ENCODE peak calls at places on chromosomes 13 and 19, in four cellular contexts. J is ovary, X is HCT116, N is psoas muscle. Q is an unnamed sample. For H3K4me1, the result is how much of the 10 kb centered on the place peaks cover.

GRCh38 chr13:112165712-112166111 is 98.8 kb downstream of the SOX1 start:
- DNase-seq in J (no peak), X (no peak), N (no peak), Q (no peak)

GRCh38 chr19:58117841-58118575 is 20.0 kb upstream of the ZSCAN18 start:
- DNase-seq in J (peak), X (no peak), N (no peak), Q (no peak)

GRCh38 chr19:45074744-45075143 is 1.5 kb downstream of the ZNF296 start:
- DNase-seq in J (no peak), X (no peak), N (no peak), Q (no peak)

GRCh38 chr13:39538826-39539555 is 64.0 kb downstream of the LHFPL6 start:
- DNase-seq in J (no peak), X (no peak), N (no peak), Q (no peak)

GRCh38 chr13:80630685-80631121 is 289.8 kb upstream of the SPRY2 start:
- DNase-seq in J (no peak), X (no peak), N (no peak), Q (peak)

GRCh38 chr19:13055213-13056051 is 47.2 kb downstream of the LYL1 start:
- DNase-seq in J (peak), X (no peak), N (peak), Q (peak)

GRCh38 chr13:98487522-98487921 is 89.4 kb downstream of the STK24 start:
- DNase-seq in J (no peak), X (no peak), N (no peak), Q (no peak)

GRCh38 chr19:4660181-4660791 is 9.9 kb downstream of the MYDGF start:
- DNase-seq in J (no peak), X (no peak), N (no peak), Q (no peak)

GRCh38 chr19:41521860-41522555 is 54.0 kb upstream of the CEACAM21 start:
- DNase-seq in J (no peak), X (no peak), N (peak), Q (peak)

GRCh38 chr19:40976724-40977123 is 14.4 kb upstream of the CYP2B6 start:
- DNase-seq in J (no peak), X (no peak), N (no peak), Q (no peak)

GRCh38 chr19:57269515-57270250 is 10.6 kb upstream of the ZNF460 start:
- DNase-seq in J (no peak), X (no peak), N (no peak), Q (no peak)

GRCh38 chr19:12064266-12065099 is at the start of gene ZNF844:
- DNase-seq in J (peak), X (no peak), N (peak), Q (peak)

GRCh38 chr13:73096173-73097117 is 37.6 kb downstream of the KLF5 start:
- DNase-seq in J (no peak), X (no peak), N (no peak), Q (no peak)

GRCh38 chr19:48633148-48634035 is 3.8 kb downstream of the DBP start:
- DNase-seq in J (no peak), X (no peak), N (no peak), Q (peak)

GRCh38 chr13:68850160-68850559 is 1257.5 kb upstream of the ATXN8OS start:
- DNase-seq in J (no peak), X (no peak), N (no peak), Q (no peak)

GRCh38 chr19:8194528-8195275 is 14.5 kb upstream of the CERS4 start:
- DNase-seq in J (no peak), X (no peak), N (peak), Q (no peak)

GRCh38 chr13:29319451-29319850 is 276.0 kb downstream of the SLC7A1 start:
- DNase-seq in J (no peak), X (no peak), N (no peak), Q (no peak)

GRCh38 chr13:34243396-34243795 is 425.4 kb downstream of the RFC3 start:
- DNase-seq in J (no peak), X (no peak), N (no peak), Q (no peak)

GRCh38 chr19:16645140-16645539 is 14.8 kb downstream of the SMIM7 start:
- DNase-seq in J (no peak), X (no peak), N (no peak), Q (no peak)

GRCh38 chr19:41872384-41872774 is 4.7 kb upstream of the CD79A start:
- DNase-seq in J (no peak), X (no peak), N (no peak), Q (no peak)

GRCh38 chr19:14507704-14508246 is 10.4 kb downstream of the DNAJB1 start:
- DNase-seq in J (no peak), X (no peak), N (no peak), Q (no peak)

GRCh38 chr19:33317522-33317921 is 15.2 kb upstream of the CEBPA start:
- DNase-seq in J (no peak), X (no peak), N (no peak), Q (no peak)

GRCh38 chr19:4693471-4694121 is 23.5 kb upstream of the MYDGF start:
- DNase-seq in J (no peak), X (no peak), N (no peak), Q (no peak)

GRCh38 chr19:21314676-21315075 is 14.5 kb downstream of the ZNF708 start:
- DNase-seq in J (no peak), X (no peak), N (no peak), Q (no peak)

GRCh38 chr19:21308778-21309177 is 20.4 kb downstream of the ZNF708 start:
- DNase-seq in J (no peak), X (no peak), N (no peak), Q (no peak)
- TF ChIP-seq CTCF in J (no peak), X (no peak), N (no peak), Q (no peak)

DNA sequence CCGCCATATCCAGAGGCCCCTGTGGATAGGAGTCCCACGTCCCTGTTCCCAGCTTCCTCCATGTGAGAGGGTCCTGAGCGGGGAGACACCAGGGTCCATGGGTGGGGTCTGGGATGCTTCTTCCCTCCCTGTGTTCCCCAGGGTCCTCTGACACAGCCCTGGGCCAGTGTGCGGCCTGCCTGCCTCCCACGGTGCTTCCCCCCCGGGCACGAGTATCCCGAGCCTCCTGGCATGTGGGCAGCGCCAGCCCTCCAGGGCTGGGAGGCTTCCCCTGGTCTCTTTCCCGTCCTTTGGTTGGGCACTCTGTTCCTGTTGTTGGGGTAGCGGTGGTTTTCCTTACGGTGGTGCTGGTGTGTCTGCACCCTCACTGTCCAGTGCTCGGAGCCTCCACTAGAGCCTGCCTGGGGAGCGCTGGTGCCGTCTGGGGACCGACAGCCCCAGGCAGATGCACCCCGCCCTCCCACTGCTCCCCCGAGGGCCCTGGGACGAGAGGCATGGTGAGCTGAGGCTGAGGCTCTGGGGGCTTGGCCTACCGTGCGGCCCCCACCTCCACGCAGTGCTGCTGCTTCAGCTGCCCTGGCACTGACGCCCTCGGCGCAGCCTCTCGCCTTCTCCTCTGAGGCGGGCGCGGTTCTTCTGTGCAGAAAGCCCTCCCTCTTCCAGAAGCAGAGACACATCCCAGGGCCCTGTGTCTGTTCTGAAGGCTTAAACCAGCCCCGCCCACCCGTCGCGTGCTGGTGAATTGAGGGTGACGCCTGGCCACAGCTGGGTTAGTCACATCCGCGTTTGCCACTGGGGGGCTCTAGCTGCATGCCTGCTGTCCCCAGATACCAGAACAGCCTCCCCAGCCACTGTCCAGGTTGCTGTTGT is 27.9 kb downstream of the PLEKHJ1 start:
- DNase-seq in J (no peak), X (no peak), N (peak), Q (no peak)
- H3K27ac ChIP-seq in J (no peak), X (no peak), N (no peak), Q (no peak)

GRCh38 chr19:30060872-30061556 is 119.0 kb downstream of the URI1 start:
- DNase-seq in J (no peak), X (no peak), N (no peak), Q (peak)
- H3K4me1 ChIP-seq in J (under half), X (under half), N (under half), Q (under half)

GRCh38 chr13:21606781-21607180 is 2.8 kb upstream of the MICU2 start:
- DNase-seq in J (no peak), X (no peak), N (no peak), Q (no peak)

GRCh38 chr13:21606251-21606650 is 2.3 kb upstream of the MICU2 start:
- DNase-seq in J (no peak), X (no peak), N (no peak), Q (no peak)

GRCh38 chr13:21608961-21609360 is 5.0 kb upstream of the MICU2 start:
- DNase-seq in J (no peak), X (no peak), N (no peak), Q (no peak)

DNA sequence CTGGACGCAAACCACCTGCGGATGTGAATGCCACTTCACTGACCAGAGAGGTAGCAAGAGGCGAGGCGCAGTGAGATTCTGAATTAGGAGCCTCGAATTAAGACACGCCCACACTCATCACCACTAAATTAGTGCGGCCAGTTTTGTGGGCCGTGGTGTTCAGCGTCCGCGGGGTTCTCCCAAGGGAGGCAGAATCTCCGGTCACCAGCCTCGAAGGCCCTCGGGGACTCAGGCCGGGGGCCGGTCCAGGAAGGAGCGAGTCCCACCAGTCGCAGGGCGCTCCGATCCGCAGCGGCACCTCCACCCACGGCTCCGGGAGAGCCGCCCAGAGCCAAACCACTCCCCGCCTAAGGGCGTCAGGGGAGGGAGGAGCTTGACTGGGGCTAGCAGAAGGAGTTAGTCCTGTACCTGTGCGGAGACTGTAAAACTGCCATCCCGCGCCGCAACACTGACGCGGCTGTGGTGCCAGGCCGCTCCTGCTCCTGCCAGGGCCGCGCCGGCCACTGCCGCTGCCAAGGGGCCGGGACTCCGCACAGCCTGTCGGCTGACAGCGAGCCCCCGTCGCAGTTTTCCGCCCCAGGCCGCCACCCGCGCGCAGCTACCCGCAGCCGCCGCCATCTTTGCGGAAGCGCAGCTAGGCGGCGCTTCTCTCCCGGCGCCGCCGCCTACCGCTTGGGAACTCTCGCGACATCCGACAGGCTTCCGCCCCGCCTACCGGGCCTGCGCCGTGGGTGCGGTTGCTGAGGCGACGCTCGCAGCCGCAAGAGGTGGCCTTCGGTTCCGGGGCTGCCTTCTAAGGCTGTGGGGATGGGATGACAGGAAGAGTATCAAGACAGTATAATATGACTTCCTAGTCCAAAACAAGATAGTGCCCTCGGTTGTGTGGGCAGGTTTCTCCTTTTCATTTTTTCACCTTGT is at the start of gene MICU2:
- DNase-seq in J (peak), X (peak), N (peak), Q (peak)
- TF ChIP-seq CTCF in J (peak), X (no peak), N (no peak), Q (no peak)

GRCh38 chr13:23671367-23671766 is 101.2 kb downstream of the TNFRSF19 start:
- DNase-seq in J (no peak), X (no peak), N (no peak), Q (no peak)
- H3K27ac ChIP-seq in J (no peak), X (no peak), N (no peak), Q (no peak)

DNA sequence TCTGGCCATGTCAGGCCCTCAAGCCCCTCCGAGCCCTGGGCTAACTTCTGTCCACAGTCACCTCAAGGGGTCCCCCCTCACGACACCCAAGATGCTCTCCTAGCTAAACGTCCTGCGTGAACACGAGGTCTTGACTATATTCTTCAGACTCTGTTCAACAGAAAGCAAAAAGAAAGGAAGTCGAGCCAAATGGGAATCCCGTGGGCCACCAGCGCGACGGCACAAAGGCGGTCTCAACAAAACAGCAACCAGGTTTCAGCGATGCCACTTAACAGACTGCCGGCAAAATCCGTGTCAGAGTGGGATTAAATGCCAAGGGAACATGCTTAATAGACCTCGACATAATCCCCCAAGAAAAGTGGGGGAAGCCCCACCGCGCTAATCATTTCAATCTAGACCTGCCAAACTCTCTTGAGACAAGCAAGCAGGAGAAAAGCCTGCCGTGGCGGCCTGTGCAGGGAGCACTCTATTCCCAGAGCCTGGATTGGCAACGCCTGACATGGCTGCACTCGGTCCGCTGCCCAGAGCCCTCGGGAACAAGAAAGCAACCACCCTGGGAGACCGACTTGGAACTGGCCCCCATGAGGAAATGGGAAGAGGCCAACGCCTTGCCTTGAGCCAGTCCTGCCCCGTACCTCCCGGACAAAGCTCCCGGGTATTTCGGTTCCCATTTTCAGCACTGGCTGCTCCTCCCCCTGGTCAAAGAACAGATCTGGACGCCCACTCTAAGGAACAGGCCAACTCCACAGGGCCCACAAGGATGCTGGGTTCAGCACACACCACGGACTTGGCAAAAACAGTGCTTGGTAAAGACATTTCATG is 16.0 kb downstream of the ZC3H4 start:
- DNase-seq in J (no peak), X (no peak), N (peak), Q (no peak)
- H3K4me1 ChIP-seq in J (under half), X (half or more), N (half or more), Q (under half)

Q was measured in adrenal gland.